ENCODE peak calls at places on chromosomes 1 and 21, in nine cellular contexts. R is stimulated activated CD8-positive, alpha-beta memory T cell treated with anti-CD3 and anti-CD28 coated beads, Interleukin-15, amount 100 ng/mL, for 24 hours; F is bronchial epithelial cell; V is hypothalamus; M is psoas muscle; Z is hepatic stellate cell; U is activated B cell treated with CpG ODN at 0.5 μM for 24 hours; T is effector memory CD4-positive, alpha-beta T cell; G is ELR. I is an unnamed sample.

GRCh38 chr1:226349801-226350503 is 41.0 kb upstream of the LIN9 start:
- DNase-seq in R (no peak), F (no peak), V (no peak), M (no peak), Z (no peak), U (no peak), T (no peak), G (no peak), I (no peak)

GRCh38 chr1:91622586-91622985 is 121.9 kb downstream of the CDC7 start:
- DNase-seq in R (no peak), F (no peak), V (no peak), M (peak), Z (no peak), U (no peak), T (no peak), G (no peak), I (no peak)

GRCh38 chr1:25556791-25557476 is 13.5 kb downstream of the LDLRAP1 start:
- DNase-seq in R (no peak), F (peak), V (no peak), M (no peak), Z (no peak), U (no peak), T (no peak), G (peak), I (no peak)

GRCh38 chr1:3778590-3779264 is 6.2 kb downstream of the SMIM1 start:
- DNase-seq in R (no peak), F (no peak), V (no peak), M (no peak), Z (no peak), U (no peak), T (no peak), G (no peak), I (no peak)

GRCh38 chr1:53629101-53629691 is 109.8 kb downstream of the GLIS1 start:
- DNase-seq in R (no peak), F (no peak), V (no peak), M (no peak), Z (no peak), U (no peak), T (no peak), G (no peak), I (no peak)

GRCh38 chr21:37829447-37829846 is 86.8 kb downstream of the KCNJ6 start:
- DNase-seq in R (no peak), F (peak), V (no peak), M (no peak), Z (peak), U (no peak), T (no peak), G (peak), I (no peak)

GRCh38 chr21:36859744-36860501 is 106.5 kb downstream of the HLCS start:
- DNase-seq in R (no peak), F (peak), V (no peak), M (peak), Z (no peak), U (no peak), T (no peak), G (peak), I (peak)

GRCh38 chr1:221069178-221069903 is 190.1 kb downstream of the HLX start:
- DNase-seq in R (no peak), F (no peak), V (no peak), M (no peak), Z (no peak), U (peak), T (no peak), G (no peak), I (no peak)

GRCh38 chr1:207825719-207826556 is 74.1 kb downstream of the CD46 start:
- DNase-seq in R (peak), F (peak), V (no peak), M (peak), Z (peak), U (peak), T (peak), G (peak), I (no peak)

GRCh38 chr1:112692681-112693080 is 14.2 kb downstream of the RHOC start:
- DNase-seq in R (no peak), F (no peak), V (no peak), M (no peak), Z (no peak), U (no peak), T (no peak), G (no peak), I (no peak)

GRCh38 chr1:169491845-169492281 is 6.1 kb upstream of the SLC19A2 start:
- DNase-seq in R (no peak), F (peak), V (no peak), M (no peak), Z (no peak), U (no peak), T (no peak), G (no peak), I (no peak)

GRCh38 chr1:212862111-212862690 is 4.1 kb downstream of the FLVCR1 start:
- DNase-seq in R (no peak), F (no peak), V (no peak), M (no peak), Z (no peak), U (no peak), T (no peak), G (no peak), I (no peak)

GRCh38 chr1:162626733-162627132 is 5.5 kb upstream of the DDR2 start:
- DNase-seq in R (no peak), F (no peak), V (no peak), M (no peak), Z (no peak), U (no peak), T (no peak), G (no peak), I (no peak)

GRCh38 chr1:83692524-83693336 is 306.2 kb downstream of the TTLL7 start:
- DNase-seq in R (no peak), F (peak), V (peak), M (no peak), Z (peak), U (no peak), T (no peak), G (peak), I (peak)

GRCh38 chr1:59709333-59709732 is 105.4 kb upstream of the HOOK1 start:
- DNase-seq in R (no peak), F (no peak), V (no peak), M (no peak), Z (no peak), U (no peak), T (no peak), G (no peak), I (no peak)

GRCh38 chr1:39955547-39956539 is 898 bp downstream of the MFSD2A start:
- DNase-seq in R (peak), F (peak), V (no peak), M (no peak), Z (peak), U (no peak), T (peak), G (peak), I (peak)

GRCh38 chr1:80882552-80882951 is 918.2 kb upstream of the ADGRL2 start:
- DNase-seq in R (no peak), F (peak), V (no peak), M (no peak), Z (peak), U (no peak), T (no peak), G (peak), I (peak)

GRCh38 chr21:31372176-31372765 is 28.2 kb upstream of the TIAM1 start:
- DNase-seq in R (no peak), F (peak), V (no peak), M (no peak), Z (no peak), U (no peak), T (no peak), G (peak), I (no peak)

GRCh38 chr1:227170361-227171166 is 147.7 kb downstream of the CDC42BPA start:
- DNase-seq in R (no peak), F (no peak), V (no peak), M (no peak), Z (no peak), U (no peak), T (no peak), G (peak), I (no peak)

GRCh38 chr1:1921901-1922753 is 3.0 kb upstream of the TMEM52 start:
- DNase-seq in R (no peak), F (no peak), V (no peak), M (no peak), Z (no peak), U (no peak), T (no peak), G (no peak), I (no peak)

GRCh38 chr1:161037661-161038522 is 872 bp downstream of the TSTD1 start:
- DNase-seq in R (no peak), F (peak), V (no peak), M (no peak), Z (no peak), U (no peak), T (no peak), G (no peak), I (peak)

GRCh38 chr21:45612096-45613019 is 31.2 kb upstream of the PCBP3 start:
- DNase-seq in R (no peak), F (no peak), V (no peak), M (no peak), Z (peak), U (peak), T (no peak), G (peak), I (no peak)

GRCh38 chr1:183131166-183131565 is 54.9 kb upstream of the LAMC2 start:
- DNase-seq in R (no peak), F (no peak), V (no peak), M (no peak), Z (no peak), U (no peak), T (no peak), G (no peak), I (no peak)

GRCh38 chr1:37676281-37677243 is 15.8 kb upstream of the CDCA8 start:
- DNase-seq in R (no peak), F (no peak), V (no peak), M (no peak), Z (no peak), U (no peak), T (no peak), G (no peak), I (no peak)

GRCh38 chr1:246576709-246577032 is 10.4 kb downstream of the CNST start:
- DNase-seq in R (no peak), F (no peak), V (no peak), M (no peak), Z (no peak), U (no peak), T (no peak), G (no peak), I (no peak)

GRCh38 chr1:182315157-182315556 is 76.4 kb downstream of the GLUL start:
- DNase-seq in R (no peak), F (no peak), V (no peak), M (no peak), Z (no peak), U (no peak), T (no peak), G (no peak), I (peak)

GRCh38 chr1:39105061-39105840 is 79.1 kb downstream of the NDUFS5 start:
- DNase-seq in R (peak), F (no peak), V (no peak), M (peak), Z (peak), U (peak), T (peak), G (peak), I (peak)

GRCh38 chr21:34907783-34908423 is 141.2 kb downstream of the RUNX1 start:
- DNase-seq in R (no peak), F (no peak), V (no peak), M (no peak), Z (no peak), U (no peak), T (no peak), G (no peak), I (no peak)

GRCh38 chr21:45323487-45324380 is 36.0 kb upstream of the POFUT2 start:
- DNase-seq in R (no peak), F (no peak), V (no peak), M (no peak), Z (peak), U (no peak), T (no peak), G (no peak), I (no peak)

I was measured in DMS53.